ENCODE peak calls at places on chromosomes 1 and 21, in four cellular contexts. Y is HepG2; C is GM12864; N is CD4-positive, alpha-beta T cell. B is an unnamed sample.

GRCh38 chr21:37273911-37274690 is 7.0 kb upstream of the VPS26C start:
- DNase-seq in Y (no peak), C (no peak), N (no peak), B (peak)

GRCh38 chr21:45326169-45326833 is 38.6 kb upstream of the POFUT2 start:
- DNase-seq in Y (no peak), C (no peak), N (no peak), B (peak)

GRCh38 chr1:99784143-99784542 is 17.7 kb upstream of the FRRS1 start:
- DNase-seq in Y (no peak), C (no peak), N (no peak), B (no peak)

GRCh38 chr1:162861101-162861500 is at the start of gene CCDC190:
- DNase-seq in Y (no peak), C (no peak), N (no peak), B (peak)

GRCh38 chr1:175911138-175911537 is 167.7 kb upstream of the TNR start:
- DNase-seq in Y (no peak), C (no peak), N (no peak), B (no peak)

GRCh38 chr1:26915204-26915842 is 1.5 kb upstream of the NR0B2 start:
- DNase-seq in Y (peak), C (no peak), N (no peak), B (no peak)

GRCh38 chr1:116345830-116346229 is 27.2 kb upstream of the ATP1A1 start:
- DNase-seq in Y (no peak), C (no peak), N (peak), B (no peak)

GRCh38 chr1:205450448-205450847 is 5.4 kb downstream of the BLACAT1 start:
- DNase-seq in Y (peak), C (no peak), N (no peak), B (no peak)

GRCh38 chr1:35924838-35925237 is 6.1 kb upstream of the AGO3 start:
- DNase-seq in Y (no peak), C (no peak), N (no peak), B (no peak)

GRCh38 chr1:179296356-179296755 is 2.8 kb downstream of the SOAT1 start:
- DNase-seq in Y (no peak), C (no peak), N (no peak), B (no peak)

GRCh38 chr1:19333587-19334354 is 21.6 kb downstream of the SLC66A1 start:
- DNase-seq in Y (no peak), C (no peak), N (no peak), B (no peak)

GRCh38 chr1:76336951-76337371 is 262.4 kb downstream of the ST6GALNAC3 start:
- DNase-seq in Y (no peak), C (no peak), N (no peak), B (peak)

GRCh38 chr1:46576564-46576963 is 25.1 kb upstream of the KNCN start:
- DNase-seq in Y (no peak), C (no peak), N (no peak), B (no peak)

GRCh38 chr1:89692601-89693503 is 59.9 kb downstream of the LRRC8C start:
- DNase-seq in Y (no peak), C (peak), N (no peak), B (peak)

GRCh38 chr1:68142461-68142860 is 89.9 kb downstream of the WLS start:
- DNase-seq in Y (no peak), C (no peak), N (no peak), B (no peak)

GRCh38 chr1:235083589-235084323 is 44.9 kb downstream of the TOMM20 start:
- DNase-seq in Y (peak), C (peak), N (peak), B (peak)

GRCh38 chr21:38486221-38486620 is 12.1 kb downstream of the ERG start:
- DNase-seq in Y (no peak), C (no peak), N (no peak), B (peak)

GRCh38 chr21:45294509-45295291 is 7.0 kb upstream of the POFUT2 start:
- DNase-seq in Y (no peak), C (no peak), N (no peak), B (peak)

GRCh38 chr21:29091032-29091431 is 17.6 kb upstream of the CCT8 start:
- DNase-seq in Y (no peak), C (no peak), N (no peak), B (peak)

GRCh38 chr1:233315718-233316301 is 11.7 kb upstream of the MAP3K21 start:
- DNase-seq in Y (no peak), C (no peak), N (no peak), B (no peak)

GRCh38 chr21:44893948-44894656 is 20.6 kb upstream of the PTTG1IP start:
- DNase-seq in Y (no peak), C (no peak), N (no peak), B (no peak)

GRCh38 chr1:207032528-207033017 is at the start of gene C1orf116:
- DNase-seq in Y (peak), C (no peak), N (no peak), B (no peak)

GRCh38 chr1:100762461-100762860 is 42.9 kb downstream of the VCAM1 start:
- DNase-seq in Y (no peak), C (no peak), N (no peak), B (no peak)

GRCh38 chr1:117501275-117501674 is 104.6 kb upstream of the TENT5C start:
- DNase-seq in Y (no peak), C (no peak), N (no peak), B (peak)

GRCh38 chr1:21801100-21801499 is 11.0 kb upstream of the LDLRAD2 start:
- DNase-seq in Y (no peak), C (no peak), N (no peak), B (no peak)

GRCh38 chr1:201265771-201266170 is 17.5 kb upstream of the PKP1 start:
- DNase-seq in Y (no peak), C (no peak), N (no peak), B (no peak)

GRCh38 chr1:35707253-35708178 is 11.2 kb downstream of the C1orf216 start:
- DNase-seq in Y (no peak), C (no peak), N (peak), B (no peak)

GRCh38 chr1:22114083-22115012 is 28.5 kb downstream of the WNT4 start:
- DNase-seq in Y (no peak), C (no peak), N (no peak), B (peak)

GRCh38 chr21:32726742-32727477 is 903 bp downstream of the SYNJ1 start:
- DNase-seq in Y (no peak), C (no peak), N (no peak), B (peak)

GRCh38 chr1:112219267-112219666 is 176.7 kb upstream of the CTTNBP2NL start:
- DNase-seq in Y (no peak), C (no peak), N (no peak), B (no peak)

GRCh38 chr1:227357229-227358078 is 39.2 kb upstream of the CDC42BPA start:
- DNase-seq in Y (peak), C (no peak), N (no peak), B (peak)

GRCh38 chr1:114551400-114551799 is 30.0 kb downstream of the BCAS2 start:
- DNase-seq in Y (peak), C (no peak), N (no peak), B (no peak)

GRCh38 chr1:202689493-202690342 is 20.5 kb downstream of the SYT2 start:
- DNase-seq in Y (no peak), C (no peak), N (no peak), B (no peak)

GRCh38 chr1:31795801-31796621 is 19.8 kb downstream of the SPOCD1 start:
- DNase-seq in Y (no peak), C (no peak), N (no peak), B (peak)

GRCh38 chr1:116365353-116365780 is 7.7 kb upstream of the ATP1A1 start:
- DNase-seq in Y (no peak), C (no peak), N (no peak), B (no peak)

GRCh38 chr1:75986478-75986877 is 54.3 kb upstream of the ASB17 start:
- DNase-seq in Y (no peak), C (no peak), N (no peak), B (peak)

GRCh38 chr1:205811660-205812059 is 1.3 kb downstream of the SLC41A1 start:
- DNase-seq in Y (no peak), C (no peak), N (no peak), B (peak)

GRCh38 chr1:203186446-203187305 is at the start of gene CHI3L1:
- DNase-seq in Y (no peak), C (no peak), N (no peak), B (peak)

GRCh38 chr1:198986442-198986841 is 347.6 kb downstream of the PTPRC start:
- DNase-seq in Y (no peak), C (no peak), N (no peak), B (no peak)